ENCODE peak calls at places on chromosomes 6 and 20, in seven cellular contexts. K, L, X, Z, E, R and Y are unnamed samples.

GRCh38 chr20:1567392-1568165 is 10.1 kb upstream of the SIRPD start:
- DNase-seq in K (no peak), L (no peak), X (peak), Z (peak), E (no peak), R (peak), Y (no peak)

GRCh38 chr6:13711726-13712484 is at the start of gene RANBP9:
- DNase-seq in K (peak), L (peak), X (no peak), Z (peak), E (peak), R (peak), Y (no peak)

GRCh38 chr20:22974354-22974753 is 60.8 kb upstream of the SSTR4 start:
- DNase-seq in K (peak), L (no peak), X (no peak), Z (peak), E (no peak), R (peak), Y (no peak)

GRCh38 chr6:22906091-22906549 is 336.8 kb downstream of the HDGFL1 start:
- DNase-seq in K (peak), L (no peak), X (no peak), Z (no peak), E (no peak), R (peak), Y (no peak)

GRCh38 chr20:1122388-1123315 is 4.2 kb downstream of the PSMF1 start:
- DNase-seq in K (no peak), L (no peak), X (no peak), Z (no peak), E (no peak), R (peak), Y (no peak)

GRCh38 chr6:134925800-134926199 is 24.1 kb downstream of the ALDH8A1 start:
- DNase-seq in K (no peak), L (no peak), X (peak), Z (no peak), E (no peak), R (peak), Y (no peak)

GRCh38 chr20:3011752-3012151 is 31.7 kb upstream of the GNRH2 start:
- DNase-seq in K (no peak), L (no peak), X (no peak), Z (no peak), E (no peak), R (no peak), Y (no peak)

GRCh38 chr6:16752206-16752867 is 8.9 kb downstream of the ATXN1 start:
- DNase-seq in K (no peak), L (no peak), X (no peak), Z (no peak), E (no peak), R (peak), Y (no peak)

DNA sequence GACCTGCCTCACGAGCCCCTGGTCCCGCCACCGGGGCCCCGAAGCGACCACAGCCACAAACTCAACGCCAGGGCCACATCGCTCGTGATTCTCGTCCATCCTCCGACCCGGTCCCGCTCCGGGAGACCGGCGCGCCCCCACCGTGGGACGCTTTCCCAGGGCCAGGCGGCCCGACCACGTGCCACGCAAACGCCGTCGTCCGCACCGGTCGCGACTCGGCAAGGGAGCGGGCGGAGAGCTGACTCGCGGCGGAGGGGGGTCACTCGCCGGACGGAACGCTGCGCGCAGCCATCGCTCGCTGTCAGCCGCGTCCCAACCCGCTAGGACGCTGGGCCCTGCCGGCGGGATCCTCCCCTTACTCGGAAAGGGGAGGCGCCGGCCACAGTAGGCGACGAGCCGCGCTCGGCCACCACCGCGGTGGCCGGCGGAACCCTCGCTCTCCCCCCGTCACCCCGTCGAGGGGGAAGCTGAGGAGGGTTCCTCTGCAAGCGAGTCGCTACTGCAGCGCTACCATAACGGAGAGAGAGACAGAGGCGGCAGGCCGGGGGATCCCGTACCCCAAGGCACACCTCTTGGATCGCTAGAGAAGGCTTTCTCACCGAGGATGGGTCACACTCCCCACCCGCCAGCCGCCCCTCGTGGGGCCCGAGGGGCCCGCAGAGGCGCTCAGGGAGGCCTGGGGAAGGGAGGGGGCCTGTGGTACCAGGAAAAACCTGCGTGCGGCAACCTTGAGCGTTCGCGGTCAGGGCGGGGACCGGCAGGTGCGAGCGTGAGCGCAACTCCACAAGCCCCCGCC is 511.8 kb upstream of the ZNF337 start:
- DNase-seq in K (peak), L (peak), X (no peak), Z (no peak), E (peak), R (peak), Y (no peak)
- H3K4me3 ChIP-seq in K (peak), L (peak), X (no peak), Z (no peak), E (peak), R (peak), Y (no peak)

GRCh38 chr6:30520480-30520992 is 31.2 kb downstream of the HLA-E start:
- DNase-seq in K (no peak), L (no peak), X (no peak), Z (no peak), E (no peak), R (no peak), Y (no peak)
- H3K9ac ChIP-seq in K (no peak), L (no peak), X (peak), Z (no peak), E (no peak), R (no peak), Y (no peak)

GRCh38 chr20:37188787-37189186 is 9.4 kb upstream of the MROH8 start:
- DNase-seq in K (no peak), L (no peak), X (no peak), Z (no peak), E (no peak), R (no peak), Y (no peak)
- H3K4me3 ChIP-seq in K (no peak), L (no peak), X (no peak), Z (no peak), E (no peak), R (no peak), Y (no peak)

DNA sequence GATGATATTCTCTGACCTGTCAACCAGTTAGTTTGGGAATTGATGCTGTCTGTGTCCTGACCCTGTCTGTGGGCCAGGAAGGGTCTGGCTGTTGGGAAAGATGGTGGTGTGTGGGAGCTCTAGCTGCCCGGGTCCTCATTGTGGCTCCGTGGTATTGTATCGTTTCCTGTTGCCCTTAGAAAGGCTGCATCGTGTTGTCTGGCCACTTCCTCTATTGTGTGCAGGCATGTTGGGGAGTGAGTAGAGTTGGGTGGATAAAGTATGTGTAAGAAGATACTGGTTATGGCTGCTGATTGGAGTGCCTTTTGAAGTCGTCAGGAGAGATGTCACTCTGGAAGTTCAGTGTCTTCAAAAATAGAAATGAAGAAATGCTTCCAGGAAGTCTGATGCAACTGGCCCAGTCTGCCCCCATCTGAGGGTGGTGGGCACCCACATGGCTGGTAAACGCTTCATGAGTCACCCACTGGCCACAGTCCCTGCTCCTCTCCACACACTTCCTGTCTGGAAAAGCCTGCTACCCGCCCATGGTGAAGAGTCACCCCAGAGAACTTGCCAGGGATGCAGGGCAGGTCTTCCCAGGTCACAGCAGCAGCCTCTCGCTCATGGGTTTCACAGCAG is 27.9 kb downstream of the PPARD start:
- DNase-seq in K (no peak), L (no peak), X (no peak), Z (peak), E (no peak), R (peak), Y (no peak)
- H3K9ac ChIP-seq in K (no peak), L (peak), X (peak), Z (peak), E (no peak), R (peak), Y (no peak)

DNA sequence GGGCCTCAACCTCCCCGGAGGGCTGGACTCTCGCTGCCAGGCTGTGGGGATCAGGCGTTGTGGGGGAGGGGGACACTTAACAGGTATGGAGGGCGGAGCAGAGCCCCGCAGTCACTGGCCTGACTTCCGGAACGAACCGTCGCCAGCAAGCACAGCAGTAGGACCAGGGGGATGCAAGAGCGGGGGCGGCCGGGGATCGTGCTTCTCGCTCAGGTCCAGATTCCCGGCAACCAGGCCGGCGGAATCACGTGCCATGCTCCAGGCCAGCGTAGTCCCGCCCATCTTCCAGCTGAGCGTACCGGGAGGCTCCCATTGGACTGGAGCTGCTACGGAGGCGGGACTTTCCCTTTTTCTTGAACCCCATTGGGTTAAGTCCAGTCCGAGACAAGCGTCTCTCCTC is 10.0 kb upstream of the POU5F1 start:
- DNase-seq in K (no peak), L (peak), X (no peak), Z (no peak), E (no peak), R (no peak), Y (no peak)
- H3K4me3 ChIP-seq in K (no peak), L (no peak), X (no peak), Z (no peak), E (no peak), R (no peak), Y (no peak)

DNA sequence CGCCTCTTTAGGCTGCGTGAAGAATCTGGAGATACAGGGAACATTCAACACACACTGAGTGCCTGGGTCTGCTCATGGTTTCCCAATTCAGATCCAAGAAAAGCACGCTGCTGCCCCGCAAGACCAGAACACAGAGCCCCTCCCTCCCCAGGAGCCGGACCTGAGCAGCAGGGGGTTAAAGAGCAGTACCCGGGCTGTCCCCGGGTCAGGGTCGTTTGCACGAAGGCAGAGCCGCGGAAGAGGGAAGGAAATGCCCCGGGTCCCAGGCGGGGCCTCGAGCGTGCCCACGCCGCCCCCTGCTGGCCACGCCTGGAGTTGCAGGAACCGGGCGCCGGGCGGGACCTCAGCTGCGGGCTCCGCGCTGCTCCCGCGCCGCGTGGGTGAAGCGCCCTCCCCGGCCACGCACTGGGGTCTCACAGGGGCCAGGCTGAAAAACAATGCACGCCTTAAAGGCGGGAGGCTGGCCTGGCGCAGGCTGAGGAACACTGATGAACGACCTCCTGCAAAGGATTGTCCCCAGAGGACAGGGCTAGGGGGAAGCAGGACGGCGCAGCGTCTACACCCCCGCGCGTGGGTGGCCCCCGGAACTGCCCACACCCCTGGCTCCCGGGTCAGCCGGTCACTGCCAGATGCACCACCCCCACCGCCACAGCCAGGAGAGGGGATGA is 48.9 kb downstream of the ANKRD60 start:
- DNase-seq in K (peak), L (peak), X (no peak), Z (no peak), E (peak), R (peak), Y (no peak)
- H3K9ac ChIP-seq in K (no peak), L (no peak), X (no peak), Z (no peak), E (peak), R (peak), Y (peak)